ENCODE peak calls at places on chromosomes 1 and 21, in five cellular contexts. X is A549, Y is substantia nigra, K is Karpas-422, W is keratinocyte. N is an unnamed sample.

GRCh38 chr1:167207940-167208623 is 12.6 kb upstream of the POU2F1 start:
- DNase-seq in X (no peak), K (peak), Y (no peak), W (no peak), N (no peak)

GRCh38 chr1:221437171-221437570 is 304.7 kb downstream of the DUSP10 start:
- DNase-seq in K (no peak), W (no peak), Y (no peak), X (no peak), N (no peak)

GRCh38 chr1:19644761-19645543 is 841 bp downstream of the NBL1 start:
- DNase-seq in Y (no peak), W (no peak), X (no peak), K (no peak), N (no peak)

GRCh38 chr1:27026621-27027574 is 14.2 kb upstream of the TENT5B start:
- DNase-seq in W (no peak), X (no peak), Y (no peak), K (no peak), N (no peak)

GRCh38 chr21:25329227-25329626 is 278.1 kb downstream of the MRPL39 start:
- DNase-seq in W (peak), Y (no peak), X (no peak), K (no peak), N (peak)

GRCh38 chr1:206918076-206918475 is 3.7 kb downstream of the FCMR start:
- DNase-seq in K (no peak), W (no peak), X (no peak), Y (no peak), N (no peak)

GRCh38 chr1:207911983-207912760 is 1.2 kb upstream of the CD34 start:
- DNase-seq in K (no peak), X (no peak), W (no peak), Y (no peak), N (no peak)

GRCh38 chr21:37702241-37702640 is 214.0 kb downstream of the KCNJ6 start:
- DNase-seq in X (no peak), Y (no peak), W (no peak), K (no peak), N (no peak)

GRCh38 chr1:110519125-110519810 is at the start of gene KCNA10:
- DNase-seq in K (no peak), W (no peak), Y (no peak), X (no peak), N (no peak)

GRCh38 chr1:245621589-245621988 is 466.8 kb downstream of the KIF26B start:
- DNase-seq in Y (no peak), K (no peak), W (no peak), X (no peak), N (no peak)

GRCh38 chr1:207826557-207827487 is 75.0 kb downstream of the CD46 start:
- DNase-seq in W (no peak), K (peak), X (peak), Y (no peak), N (no peak)

GRCh38 chr1:30383131-30383793 is 340.1 kb downstream of the MATN1 start:
- DNase-seq in X (no peak), Y (no peak), W (no peak), K (no peak), N (no peak)

GRCh38 chr1:24724345-24725208 is 20.7 kb upstream of the CLIC4 start:
- DNase-seq in Y (no peak), X (peak), K (no peak), W (no peak), N (no peak)

GRCh38 chr1:76083189-76083588 is 8.6 kb downstream of the ST6GALNAC3 start:
- DNase-seq in K (no peak), Y (peak), X (no peak), W (no peak), N (no peak)

GRCh38 chr1:154863702-154864174 is 6.3 kb downstream of the KCNN3 start:
- DNase-seq in W (no peak), K (peak), X (peak), Y (no peak), N (no peak)

GRCh38 chr1:20037877-20038276 is 32.1 kb upstream of the PLA2G5 start:
- DNase-seq in X (no peak), K (no peak), Y (no peak), W (peak), N (peak)

GRCh38 chr1:74610961-74611360 is 62.6 kb downstream of the ERICH3 start:
- DNase-seq in K (no peak), X (no peak), Y (no peak), W (no peak), N (no peak)

GRCh38 chr1:219621047-219621786 is 8.3 kb upstream of the ZC3H11B start:
- DNase-seq in W (no peak), Y (no peak), X (no peak), K (no peak), N (no peak)

GRCh38 chr1:118074101-118074500 is 110.9 kb downstream of the SPAG17 start:
- DNase-seq in Y (no peak), W (no peak), K (no peak), X (no peak), N (no peak)

GRCh38 chr1:228289239-228289849 is 81.5 kb downstream of the OBSCN start:
- DNase-seq in Y (no peak), W (no peak), K (no peak), X (no peak), N (no peak)

GRCh38 chr1:70090875-70091274 is 114.5 kb downstream of the LRRC40 start:
- DNase-seq in W (peak), Y (no peak), X (no peak), K (no peak), N (peak)

GRCh38 chr1:206575894-206576737 is 36.1 kb downstream of the EIF2D start:
- DNase-seq in Y (no peak), K (no peak), W (no peak), X (no peak), N (no peak)

GRCh38 chr1:103156966-103157365 is 48.6 kb upstream of the COL11A1 start:
- DNase-seq in Y (no peak), W (no peak), X (no peak), K (no peak), N (no peak)

GRCh38 chr1:109624215-109625010 is 4.8 kb downstream of the AMPD2 start:
- DNase-seq in X (no peak), W (no peak), K (peak), Y (no peak), N (no peak)

GRCh38 chr1:183103141-183103540 is 79.9 kb downstream of the LAMC1 start:
- DNase-seq in K (no peak), X (no peak), W (no peak), Y (no peak), N (no peak)

GRCh38 chr1:219086956-219087469 is 86.7 kb upstream of the LYPLAL1 start:
- DNase-seq in W (no peak), K (no peak), X (no peak), Y (no peak), N (no peak)

GRCh38 chr1:89996415-89997110 is 1.7 kb downstream of the ZNF326 start:
- DNase-seq in X (no peak), W (no peak), K (no peak), Y (no peak), N (no peak)

GRCh38 chr1:61135286-61135685 is 52.9 kb downstream of the NFIA start:
- DNase-seq in K (peak), Y (no peak), W (no peak), X (no peak), N (no peak)

GRCh38 chr1:183652547-183653467 is at the start of gene APOBEC4:
- DNase-seq in W (no peak), K (peak), X (no peak), Y (no peak), N (no peak)

GRCh38 chr1:56819393-56819899 is at the start of gene FYB2:
- DNase-seq in X (no peak), W (no peak), Y (no peak), K (no peak), N (no peak)

GRCh38 chr1:3319874-3320245 is 134.6 kb upstream of the ARHGEF16 start:
- DNase-seq in X (peak), Y (no peak), K (peak), W (no peak), N (no peak)

GRCh38 chr1:30976143-30976542 is 67.6 kb upstream of the SDC3 start:
- DNase-seq in Y (no peak), K (peak), X (no peak), W (no peak), N (no peak)

GRCh38 chr1:168735987-168736386 is 7.0 kb upstream of the DPT start:
- DNase-seq in Y (no peak), K (no peak), X (no peak), W (no peak), N (no peak)

GRCh38 chr1:18890704-18891103 is 11.7 kb downstream of the ALDH4A1 start:
- DNase-seq in X (no peak), K (no peak), Y (no peak), W (no peak), N (no peak)

GRCh38 chr1:195894411-195894810 is 713.8 kb downstream of the KCNT2 start:
- DNase-seq in K (no peak), Y (no peak), W (no peak), X (no peak), N (no peak)

GRCh38 chr1:17574502-17574901 is 35.0 kb downstream of the ARHGEF10L start:
- DNase-seq in K (no peak), W (no peak), X (no peak), Y (no peak), N (no peak)
- H3K27ac ChIP-seq in K (no peak), W (no peak), X (peak), Y (no peak), N (no peak)

DNA sequence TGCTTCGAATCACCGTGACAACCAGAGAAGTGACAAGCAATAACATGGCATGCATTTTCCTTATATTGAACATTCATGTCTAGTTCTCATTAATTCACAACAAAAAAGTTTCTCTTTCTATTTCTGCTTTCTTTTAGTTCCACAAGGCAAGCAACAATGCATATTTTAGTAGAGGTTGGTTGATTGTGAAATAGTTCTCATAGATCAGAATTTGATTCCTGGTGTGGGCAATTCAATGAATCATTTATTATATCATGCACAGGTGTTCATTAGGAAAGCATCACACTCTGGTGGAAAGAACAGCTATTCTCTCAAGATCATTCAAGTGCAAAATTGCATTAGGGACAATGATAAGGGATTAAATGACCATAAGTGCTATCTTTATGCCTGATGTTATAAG is 980.9 kb downstream of the BRINP3 start:
- DNase-seq in Y (no peak), K (no peak), W (no peak), X (no peak), N (no peak)
- H3K27ac ChIP-seq in Y (no peak), K (no peak), W (no peak), X (no peak), N (no peak)

GRCh38 chr1:116380499-116381316 is 7.7 kb downstream of the ATP1A1 start:
- DNase-seq in K (peak), W (no peak), X (no peak), Y (no peak), N (no peak)
- H3K27ac ChIP-seq in K (peak), W (no peak), X (no peak), Y (no peak), N (no peak)

GRCh38 chr1:153119491-153119971 is 6.2 kb upstream of the SPRR2F start:
- DNase-seq in X (no peak), W (no peak), Y (no peak), K (no peak), N (no peak)
- H3K27ac ChIP-seq in X (no peak), W (no peak), Y (no peak), K (no peak), N (no peak)

GRCh38 chr1:248786106-248786665 is 30.6 kb upstream of the LYPD8 start:
- DNase-seq in W (no peak), Y (no peak), X (peak), K (no peak), N (peak)
- H3K27ac ChIP-seq in W (no peak), Y (no peak), X (no peak), K (no peak), N (no peak)

GRCh38 chr21:44962481-44962966 is 22.7 kb downstream of the SLX9 start:
- DNase-seq in K (no peak), X (no peak), W (no peak), Y (no peak), N (peak)

GRCh38 chr21:44965251-44966022 is 25.6 kb downstream of the SLX9 start:
- DNase-seq in K (no peak), Y (no peak), W (no peak), X (no peak), N (no peak)

GRCh38 chr21:44967082-44968047 is 27.5 kb downstream of the SLX9 start:
- DNase-seq in Y (no peak), W (no peak), X (no peak), K (no peak), N (no peak)

GRCh38 chr21:44966135-44967081 is 26.6 kb downstream of the SLX9 start:
- DNase-seq in X (no peak), W (no peak), Y (no peak), K (no peak), N (no peak)

GRCh38 chr21:44964381-44964780 is 24.6 kb downstream of the SLX9 start:
- DNase-seq in K (no peak), Y (no peak), W (no peak), X (no peak), N (no peak)
- H3K27ac ChIP-seq in K (no peak), Y (no peak), W (no peak), X (no peak), N (no peak)

DNA sequence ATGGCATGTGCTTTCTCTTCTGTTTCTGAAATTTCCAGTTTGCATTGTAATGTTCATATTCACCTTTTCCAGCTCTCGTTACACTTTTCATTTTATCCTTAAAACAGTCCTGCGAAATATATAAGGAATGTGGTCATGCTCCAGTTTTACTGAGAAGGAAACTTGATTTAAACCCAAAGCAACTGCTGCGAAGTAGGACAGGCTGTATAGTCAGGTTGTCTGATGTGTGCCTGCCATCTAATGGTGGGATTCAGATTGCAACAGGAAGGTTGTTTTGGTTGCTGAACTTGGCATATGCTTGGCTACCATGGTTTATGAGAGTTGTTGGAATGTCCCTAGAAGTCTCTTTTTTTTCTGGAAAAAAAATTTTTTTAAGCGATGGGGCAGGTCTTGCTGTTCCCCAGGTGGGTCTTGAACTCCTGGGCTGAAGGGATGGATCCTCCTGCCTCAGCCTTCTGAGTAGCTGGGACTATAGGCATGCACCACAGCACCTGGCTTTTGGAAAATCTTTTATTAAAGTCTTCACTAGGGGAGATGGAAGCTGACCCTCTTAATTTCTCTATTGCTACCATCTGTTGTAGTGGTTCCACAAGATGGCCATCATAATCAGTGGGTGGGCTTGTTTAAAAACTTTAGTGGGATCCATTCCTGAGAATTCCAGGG is 86.9 kb downstream of the UCK2 start:
- DNase-seq in X (peak), Y (peak), K (peak), W (no peak), N (no peak)
- H3K27ac ChIP-seq in X (no peak), Y (no peak), K (no peak), W (no peak), N (no peak)

DNA sequence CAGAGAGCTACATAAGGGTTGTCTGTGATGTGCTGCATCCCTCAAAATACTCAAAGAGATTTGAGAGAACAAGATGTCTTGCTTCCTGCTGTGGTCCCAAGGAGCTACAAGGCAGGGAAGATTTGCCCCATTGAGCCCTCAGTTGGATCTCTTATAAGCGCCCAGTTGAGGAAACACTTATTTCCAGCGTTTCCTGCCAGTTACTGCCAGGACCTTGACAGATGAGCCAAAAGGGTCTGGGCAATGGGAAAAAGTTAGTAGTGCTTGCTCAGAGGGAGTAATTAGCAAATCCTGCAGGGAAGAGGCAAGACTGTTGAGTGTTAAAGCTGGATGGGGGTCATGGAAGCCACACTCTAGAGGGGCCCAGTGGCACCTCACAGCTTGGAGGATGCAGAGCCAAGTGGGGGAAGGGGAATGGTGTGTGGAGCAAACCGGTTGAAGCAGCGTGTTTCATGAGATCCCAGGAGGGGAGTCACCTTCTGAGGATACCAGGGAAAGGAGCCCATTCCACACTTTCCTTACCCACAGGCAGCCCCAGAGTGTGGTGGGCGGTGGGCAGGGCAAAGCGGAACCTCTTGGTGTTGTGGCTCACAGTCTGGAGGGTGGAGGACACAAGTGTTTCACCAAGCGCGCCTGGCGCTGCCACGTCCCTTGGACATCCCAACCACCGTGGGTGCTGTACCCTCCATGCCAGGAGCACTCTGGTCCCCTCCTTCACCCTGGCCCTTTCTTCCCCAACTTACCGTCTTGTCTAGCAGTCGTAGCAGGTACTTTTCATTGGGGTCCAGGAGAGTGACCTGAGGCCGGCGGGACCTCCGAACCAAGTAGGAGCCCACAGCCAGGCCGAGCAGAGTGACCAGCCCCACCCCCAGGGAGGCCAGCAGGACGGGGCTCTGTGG is 802 bp downstream of the CYB5R1 start:
- DNase-seq in W (no peak), Y (no peak), K (no peak), X (no peak), N (no peak)
- H3K27ac ChIP-seq in W (peak), Y (peak), K (no peak), X (peak), N (peak)

GRCh38 chr1:201123866-201124265 is 3.1 kb downstream of the ASCL5 start:
- DNase-seq in K (no peak), Y (no peak), W (no peak), X (no peak), N (peak)

GRCh38 chr1:201126463-201126831 is 537 bp downstream of the ASCL5 start:
- DNase-seq in Y (no peak), X (no peak), W (no peak), K (no peak), N (no peak)

GRCh38 chr1:201125019-201125418 is 2.0 kb downstream of the ASCL5 start:
- DNase-seq in K (no peak), X (no peak), W (no peak), Y (no peak), N (no peak)

GRCh38 chr1:201126832-201127754 is at the start of gene ASCL5:
- DNase-seq in W (no peak), X (peak), Y (no peak), K (no peak), N (no peak)

DNA sequence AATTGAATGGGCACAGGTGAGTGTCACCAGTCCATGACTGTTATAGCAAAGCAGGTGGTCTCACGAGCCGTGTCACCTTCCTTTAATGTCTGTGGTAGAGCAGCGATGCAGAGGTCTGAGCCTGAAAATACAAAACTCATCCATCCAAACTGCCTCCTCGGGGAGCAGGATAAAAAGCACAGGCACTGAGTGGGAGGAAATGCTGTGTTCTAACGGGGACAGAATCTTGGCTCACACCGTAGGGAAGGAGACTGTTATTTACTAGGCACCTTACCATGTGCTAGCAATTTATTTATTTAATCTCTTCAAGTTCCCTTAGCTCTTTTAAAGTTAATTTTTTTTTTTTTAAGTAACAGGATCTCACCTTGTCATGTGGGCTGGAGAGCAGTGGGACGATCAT is 1.2 kb downstream of the ASCL5 start:
- DNase-seq in K (no peak), Y (no peak), X (no peak), W (no peak), N (no peak)
- H3K27ac ChIP-seq in K (no peak), Y (no peak), X (no peak), W (no peak), N (no peak)